ENCODE peak calls at places on chromosomes 5 and 9, in seven cellular contexts. J is GM23248, Q is HCT116, R is PC-3, O is IMR-90, W is colonic mucosa, X is mesendoderm. P is an unnamed sample.

GRCh38 chr5:176806137-176806536 is 4.2 kb upstream of the UNC5A start:
- DNase-seq in J (peak; percentile 35), Q (no peak), R (peak; percentile 41), O (peak; percentile 18), W (no peak), X (no peak), P (no peak)

GRCh38 chr9:5582835-5583195 is 46.1 kb upstream of the RIC1 start:
- DNase-seq in J (peak; percentile 83), Q (no peak), R (no peak), O (peak; percentile 89), W (no peak), X (no peak), P (no peak)

GRCh38 chr5:131496400-131496713 is 138.7 kb downstream of the RAPGEF6 start:
- DNase-seq in J (no peak), Q (no peak), R (no peak), O (no peak), W (no peak), X (no peak), P (no peak)

GRCh38 chr5:169052207-169052606 is 248.7 kb downstream of the SLIT3 start:
- DNase-seq in J (peak; percentile 43), Q (no peak), R (peak; percentile 34), O (no peak), W (no peak), X (no peak), P (no peak)

GRCh38 chr5:58025825-58026224 is 434.1 kb downstream of the PLK2 start:
- DNase-seq in J (no peak), Q (no peak), R (no peak), O (no peak), W (no peak), X (no peak), P (no peak)

GRCh38 chr5:61702784-61703183 is 370.7 kb downstream of the ZSWIM6 start:
- DNase-seq in J (peak; percentile 34), Q (no peak), R (no peak), O (no peak), W (no peak), X (no peak), P (no peak)

GRCh38 chr5:112004867-112005532 is 248.0 kb upstream of the NREP start:
- DNase-seq in J (peak; percentile 89), Q (no peak), R (peak; percentile 61), O (peak; percentile 92), W (no peak), X (no peak), P (no peak)

GRCh38 chr9:130331573-130331972 is 66.0 kb downstream of the HMCN2 start:
- DNase-seq in J (peak; percentile 92), Q (no peak), R (no peak), O (peak; percentile 74), W (peak; percentile 52), X (peak; percentile 73), P (no peak)

GRCh38 chr5:112528928-112529327 is 109.9 kb upstream of the EPB41L4A start:
- DNase-seq in J (no peak), Q (no peak), R (no peak), O (no peak), W (no peak), X (no peak), P (no peak)

GRCh38 chr5:252546-252945 is 18.9 kb upstream of the PDCD6 start:
- DNase-seq in J (no peak), Q (no peak), R (peak; percentile 87), O (no peak), W (no peak), X (no peak), P (no peak)

GRCh38 chr9:34403554-34404380 is 27.1 kb upstream of the MYORG start:
- DNase-seq in J (peak; percentile 69), Q (peak; percentile 39), R (peak; percentile 76), O (peak; percentile 68), W (peak; percentile 73), X (peak; percentile 67), P (peak; percentile 70)

GRCh38 chr5:160169326-160169725 is 50.1 kb upstream of the PWWP2A start:
- DNase-seq in J (peak; percentile 96), Q (no peak), R (no peak), O (peak; percentile 97), W (no peak), X (no peak), P (no peak)

GRCh38 chr9:73683862-73684591 is 532.4 kb downstream of the ANXA1 start:
- DNase-seq in J (peak; percentile 70), Q (peak; percentile 19), R (peak; percentile 53), O (no peak), W (no peak), X (peak; percentile 68), P (peak; percentile 31)

GRCh38 chr5:107215581-107215980 is 455.2 kb downstream of the EFNA5 start:
- DNase-seq in J (no peak), Q (no peak), R (peak; percentile 67), O (peak; percentile 4), W (no peak), X (no peak), P (no peak)

GRCh38 chr5:93378073-93378472 is 202.9 kb downstream of the NR2F1-AS1 start:
- DNase-seq in J (peak; percentile 52), Q (no peak), R (peak; percentile 74), O (peak; percentile 95), W (no peak), X (no peak), P (no peak)

GRCh38 chr5:74363603-74364205 is 276.8 kb downstream of the ENC1 start:
- DNase-seq in J (no peak), Q (no peak), R (no peak), O (no peak), W (no peak), X (no peak), P (no peak)

GRCh38 chr5:36444582-36444999 is 142.9 kb upstream of the RANBP3L start:
- DNase-seq in J (peak; percentile 74), Q (no peak), R (peak; percentile 86), O (no peak), W (peak; percentile 27), X (no peak), P (no peak)

DNA sequence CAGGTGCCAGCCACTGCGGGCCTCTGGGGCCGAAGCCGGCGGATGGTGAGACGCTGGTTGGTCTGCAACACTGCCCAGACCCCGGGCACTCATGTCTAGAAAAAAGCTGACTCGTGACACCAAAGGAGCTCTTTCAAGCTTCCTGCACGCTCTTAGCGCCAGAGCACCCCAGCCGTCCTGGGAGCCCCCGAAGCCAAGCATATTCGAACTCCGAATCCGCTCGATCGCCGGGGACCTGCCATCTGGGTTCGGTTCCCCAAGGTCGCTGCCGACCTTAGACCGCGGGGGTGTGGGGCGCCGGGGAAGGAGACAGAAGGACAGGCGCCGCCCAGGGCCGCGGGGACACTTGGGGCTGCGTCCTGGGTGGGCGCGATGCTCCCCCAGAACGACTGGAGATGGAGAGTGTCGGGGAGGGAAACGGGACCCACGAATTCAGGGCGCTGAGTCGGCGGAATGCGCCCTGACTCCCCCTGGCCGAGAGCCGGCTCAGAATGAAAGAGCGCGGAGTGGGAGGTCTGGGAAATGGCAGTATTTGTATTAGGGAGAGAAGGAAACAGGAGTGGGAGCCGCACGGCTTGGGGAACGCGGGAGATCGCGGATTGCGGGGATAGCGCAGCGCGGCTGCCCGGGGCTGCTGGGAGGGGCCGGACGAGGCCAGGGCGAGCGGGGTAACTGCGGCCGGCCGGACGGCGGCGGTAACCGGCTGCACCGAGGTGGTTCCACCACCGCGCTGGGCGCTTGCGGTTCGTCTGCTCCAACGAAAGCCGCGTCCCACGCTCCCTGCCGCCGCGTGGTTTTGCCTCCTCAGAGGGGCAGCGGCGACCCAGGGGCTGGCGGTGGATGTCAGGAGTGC is 20.1 kb upstream of the MARCHF6 start:
- DNase-seq in J (peak; percentile 71), Q (no peak), R (peak; percentile 52), O (peak; percentile 26), W (peak; percentile 45), X (peak; percentile 47), P (no peak)
- H3K9ac ChIP-seq in J (peak overlapping the region; percentile 55), Q (no peak overlapping the region), R (peak overlapping the region; percentile 12), O (peak overlapping the region; percentile 66), W (peak overlapping the region; percentile 67), X (peak overlapping the region; percentile 69), P (peak overlapping the region; percentile 80)

GRCh38 chr9:90835206-90835605 is 33.6 kb downstream of the SYK start:
- DNase-seq in J (no peak), Q (no peak), R (no peak), O (no peak), W (no peak), X (no peak), P (no peak)

GRCh38 chr9:90830051-90830450 is 28.4 kb downstream of the SYK start:
- DNase-seq in J (no peak), Q (no peak), R (no peak), O (no peak), W (no peak), X (no peak), P (no peak)

GRCh38 chr9:90832251-90832650 is 30.6 kb downstream of the SYK start:
- DNase-seq in J (no peak), Q (no peak), R (no peak), O (no peak), W (no peak), X (no peak), P (no peak)

GRCh38 chr9:90827181-90827866 is 25.7 kb downstream of the SYK start:
- DNase-seq in J (no peak), Q (no peak), R (no peak), O (no peak), W (no peak), X (no peak), P (no peak)

DNA sequence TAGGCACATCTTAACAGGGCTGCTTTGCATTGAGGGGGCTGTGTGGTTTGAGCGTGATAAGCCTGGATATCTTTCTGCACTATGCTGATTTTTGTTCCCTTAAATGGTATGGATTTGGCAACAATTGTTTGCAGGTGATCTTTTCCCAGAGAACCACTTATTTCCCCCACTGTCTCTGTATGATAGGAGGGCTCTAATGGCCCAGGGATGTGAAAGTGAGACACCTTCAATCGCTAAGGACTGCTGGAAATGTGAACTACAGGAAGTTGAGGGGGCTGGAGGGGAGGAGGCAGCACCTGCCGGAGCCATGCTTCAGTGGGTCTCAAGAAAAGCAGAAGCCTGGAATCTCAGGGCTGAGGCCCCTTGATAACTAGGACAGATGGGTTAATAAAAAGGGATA is 29.4 kb downstream of the SYK start:
- DNase-seq in J (no peak), Q (no peak), R (no peak), O (no peak), W (no peak), X (no peak), P (no peak)
- H3K9ac ChIP-seq in J (no peak overlapping the region), Q (no peak overlapping the region), R (no peak overlapping the region), O (no peak overlapping the region), W (no peak overlapping the region), X (no peak overlapping the region), P (no peak overlapping the region)

DNA sequence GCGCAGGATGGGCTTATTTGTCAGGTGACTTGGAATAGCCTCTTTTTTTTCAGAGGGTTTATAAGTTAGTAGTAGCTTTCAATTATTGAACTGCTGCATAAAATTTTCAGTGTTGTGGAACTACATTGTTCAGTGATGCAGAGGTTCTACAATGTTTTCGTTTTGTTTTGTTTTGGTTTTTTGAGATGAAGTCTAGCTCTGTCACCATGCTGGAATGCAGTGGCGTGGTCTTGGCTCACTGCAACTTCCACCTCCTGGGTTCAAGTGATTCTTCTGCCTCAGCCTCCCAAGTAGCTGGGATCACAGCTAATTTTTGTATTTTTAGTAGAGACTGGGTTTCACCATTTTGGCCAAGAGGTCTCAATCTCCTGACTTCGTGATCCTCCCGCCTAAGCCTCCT is 22.0 kb downstream of the NUP188 start:
- DNase-seq in J (peak; percentile 24), Q (no peak), R (no peak), O (peak; percentile 48), W (no peak), X (no peak), P (no peak)
- H3K9ac ChIP-seq in J (no peak overlapping the region), Q (no peak overlapping the region), R (no peak overlapping the region), O (no peak overlapping the region), W (no peak overlapping the region), X (no peak overlapping the region), P (no peak overlapping the region)

DNA sequence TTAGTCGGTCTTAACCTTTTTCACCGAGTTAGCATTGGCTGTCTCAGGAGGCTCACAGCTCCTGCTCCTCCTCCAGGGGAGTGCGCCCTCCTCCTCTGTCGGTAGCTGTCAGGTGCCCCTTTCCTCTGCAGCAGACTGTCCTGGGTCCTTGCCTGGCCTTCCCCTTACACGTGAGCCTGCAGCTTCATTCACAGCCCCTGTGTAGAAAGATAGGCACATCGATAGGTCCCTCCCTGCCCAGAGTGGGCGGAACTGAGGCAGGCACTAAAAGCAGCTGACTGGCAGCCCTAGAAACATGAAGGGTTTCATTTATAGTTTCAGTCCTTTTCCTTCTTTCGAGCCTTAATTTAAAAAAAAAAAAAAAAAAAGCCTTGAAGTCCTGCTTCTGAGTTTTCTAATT is 17.2 kb downstream of the TENT4A start:
- DNase-seq in J (no peak), Q (no peak), R (no peak), O (no peak), W (no peak), X (no peak), P (no peak)
- H3K9ac ChIP-seq in J (no peak overlapping the region), Q (no peak overlapping the region), R (no peak overlapping the region), O (no peak overlapping the region), W (no peak overlapping the region), X (no peak overlapping the region), P (no peak overlapping the region)

P was measured in neuronal stem cell.